ENCODE peak calls at places on chromosome 3, in five cellular contexts. S, O, A, L and X are unnamed samples.

GRCh38 chr3:173932624-173933023 is 535.1 kb downstream of the NLGN1 start:
- DNase-seq in S (no peak), O (no peak), L (no peak), A (no peak), X (no peak)

GRCh38 chr3:178003756-178004155 is 532.5 kb upstream of the KCNMB2 start:
- DNase-seq in S (no peak), A (no peak), L (no peak), O (no peak), X (no peak)

GRCh38 chr3:18119866-18120265 is 305.3 kb downstream of the SATB1 start:
- DNase-seq in O (no peak), S (no peak), A (no peak), L (no peak), X (no peak)

GRCh38 chr3:140630866-140631265 is 47.0 kb upstream of the TRIM42 start:
- DNase-seq in O (no peak), L (no peak), S (no peak), A (no peak), X (no peak)

GRCh38 chr3:157354722-157355121 is 81.9 kb upstream of the PTX3 start:
- DNase-seq in S (no peak), O (no peak), L (peak; percentile 8), A (no peak), X (no peak)

GRCh38 chr3:194512895-194513601 is 26.2 kb upstream of the ATP13A3 start:
- DNase-seq in A (no peak), O (no peak), L (peak; percentile 64), S (no peak), X (no peak)

GRCh38 chr3:115974940-115975339 is 351.6 kb downstream of the GAP43 start:
- DNase-seq in A (no peak), S (no peak), O (no peak), L (no peak), X (no peak)

GRCh38 chr3:47000922-47001730 is 21.7 kb downstream of the NBEAL2 start:
- DNase-seq in S (no peak), L (no peak), A (peak; percentile 61), O (no peak), X (peak; percentile 58)

GRCh38 chr3:110697961-110698360 is 373.7 kb upstream of the NECTIN3 start:
- DNase-seq in O (no peak), A (no peak), S (no peak), L (no peak), X (no peak)

GRCh38 chr3:104460477-104461406 is 906.0 kb upstream of the ALCAM start:
- DNase-seq in O (no peak), S (peak; percentile 8), L (no peak), A (no peak), X (no peak)

GRCh38 chr3:176514297-176514696 is 683.0 kb downstream of the TBL1XR1 start:
- DNase-seq in S (no peak), L (no peak), O (no peak), A (no peak), X (no peak)

GRCh38 chr3:126728680-126729079 is 24.6 kb downstream of the CHCHD6 start:
- DNase-seq in S (no peak), O (no peak), A (no peak), L (no peak), X (no peak)

GRCh38 chr3:126731044-126731443 is 27.0 kb downstream of the CHCHD6 start:
- DNase-seq in A (no peak), O (no peak), S (no peak), L (peak; percentile 27), X (no peak)

GRCh38 chr3:126733061-126733430 is 29.0 kb downstream of the CHCHD6 start:
- DNase-seq in A (no peak), L (no peak), O (no peak), S (no peak), X (no peak)

GRCh38 chr3:126732281-126733060 is 28.4 kb downstream of the CHCHD6 start:
- DNase-seq in O (no peak), L (no peak), A (no peak), S (no peak), X (no peak)

GRCh38 chr3:126730376-126730775 is 26.3 kb downstream of the CHCHD6 start:
- DNase-seq in A (no peak), O (no peak), L (no peak), S (no peak), X (no peak)
- H3K36me3 ChIP-seq in A (peaks cover 5% of the 10 kb centered on the region), O (no peaks in the 10 kb centered on the region), L (no peaks in the 10 kb centered on the region), S (peaks cover 48% of the 10 kb centered on the region), X (peaks cover 17% of the 10 kb centered on the region)

GRCh38 chr3:123153821-123154323 is 47.9 kb upstream of the SEC22A start:
- DNase-seq in S (no peak), O (no peak), A (no peak), L (no peak), X (no peak)
- H3K36me3 ChIP-seq in S (peaks cover 98% of the 10 kb centered on the region), O (peaks cover 8% of the 10 kb centered on the region), A (peaks cover 29% of the 10 kb centered on the region), L (peaks cover 13% of the 10 kb centered on the region), X (peaks cover 86% of the 10 kb centered on the region)

GRCh38 chr3:172125053-172125452 is 85.7 kb downstream of the FNDC3B start:
- DNase-seq in S (no peak), A (no peak), O (no peak), L (no peak), X (no peak)

GRCh38 chr3:172124271-172124670 is 84.9 kb downstream of the FNDC3B start:
- DNase-seq in A (no peak), O (no peak), S (no peak), L (no peak), X (no peak)

GRCh38 chr3:172119266-172119957 is 80.0 kb downstream of the FNDC3B start:
- DNase-seq in L (no peak), A (no peak), O (no peak), S (no peak), X (no peak)

GRCh38 chr3:172125963-172126403 is 86.6 kb downstream of the FNDC3B start:
- DNase-seq in O (no peak), S (peak; percentile 48), A (no peak), L (peak; percentile 76), X (no peak)

DNA sequence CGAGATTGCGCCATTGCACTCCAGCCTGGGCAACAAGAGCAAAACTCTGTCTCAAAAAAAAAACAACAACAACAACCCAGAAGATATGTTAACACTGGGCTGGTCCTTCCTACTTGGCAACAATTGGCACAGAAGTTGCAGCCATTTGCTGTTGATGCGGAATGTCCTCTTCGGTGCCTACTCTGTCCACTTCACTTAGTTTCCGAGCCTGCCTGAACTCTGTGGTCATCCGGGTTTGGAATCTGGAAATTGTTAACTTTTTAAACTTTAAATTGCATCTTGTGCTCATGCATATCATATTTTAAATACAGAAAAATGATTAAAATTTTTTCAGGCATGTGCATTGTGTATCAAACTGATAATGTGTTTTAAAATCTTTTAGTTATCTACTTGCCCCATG is 81.5 kb downstream of the FNDC3B start:
- DNase-seq in L (no peak), S (no peak), A (no peak), O (no peak), X (no peak)
- H3K36me3 ChIP-seq in L (peaks cover 7% of the 10 kb centered on the region), S (peaks cover 21% of the 10 kb centered on the region), A (no peaks in the 10 kb centered on the region), O (no peaks in the 10 kb centered on the region), X (peaks cover 86% of the 10 kb centered on the region)

GRCh38 chr3:45716790-45717336 is 27.7 kb downstream of the SACM1L start:
- DNase-seq in S (no peak), L (no peak), A (no peak), O (no peak), X (no peak)
- H3K36me3 ChIP-seq in S (peaks cover 59% of the 10 kb centered on the region), L (peaks cover 5% of the 10 kb centered on the region), A (peaks cover 18% of the 10 kb centered on the region), O (peaks cover 6% of the 10 kb centered on the region), X (peaks cover 41% of the 10 kb centered on the region)

DNA sequence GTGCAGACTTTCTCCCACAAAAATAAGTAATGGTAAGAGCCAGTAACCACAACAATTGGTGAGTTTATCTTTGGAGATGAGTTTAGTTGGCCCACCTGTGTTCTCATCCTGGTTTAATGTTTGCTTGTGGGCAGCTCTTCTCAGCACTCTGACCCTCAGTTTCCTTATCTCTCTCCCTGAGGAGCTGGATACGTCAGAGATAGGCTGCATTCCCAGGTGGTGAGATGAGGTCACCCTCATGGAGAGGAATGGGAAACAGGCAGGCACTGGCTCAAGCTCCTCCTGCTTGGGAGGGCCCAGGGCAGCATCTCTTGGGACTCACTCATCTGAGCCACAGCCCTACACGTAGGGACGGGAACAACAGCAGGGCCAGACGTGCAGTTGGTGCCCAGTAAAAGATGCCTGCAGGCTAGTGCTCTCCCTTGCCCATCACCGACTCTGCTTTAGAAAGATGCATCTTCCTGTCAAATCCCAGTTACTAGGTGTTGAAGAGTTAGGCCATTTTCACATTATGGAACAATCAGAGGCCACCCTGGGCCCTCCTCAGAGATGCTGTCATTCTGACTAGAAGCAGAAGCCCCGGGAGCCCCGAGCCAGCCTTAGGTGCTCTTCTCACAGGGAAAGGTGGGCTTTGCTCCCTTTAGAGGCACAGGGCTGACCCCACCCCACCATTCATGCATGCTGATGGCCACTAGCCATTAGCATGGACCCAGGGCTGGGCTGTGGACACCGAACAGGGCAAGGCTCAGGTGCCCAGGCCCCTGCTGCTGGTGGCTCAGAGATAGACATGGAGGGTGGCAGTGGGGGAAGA is 59.7 kb downstream of the GRIP2 start:
- DNase-seq in L (no peak), A (peak; percentile 64), O (no peak), S (no peak), X (no peak)
- H3K36me3 ChIP-seq in L (no peaks in the 10 kb centered on the region), A (peaks cover 97% of the 10 kb centered on the region), O (peaks cover 15% of the 10 kb centered on the region), S (peaks cover 35% of the 10 kb centered on the region), X (no peaks in the 10 kb centered on the region)

GRCh38 chr3:44782891-44783290 is 21.3 kb downstream of the KIF15 start:
- DNase-seq in S (no peak), A (no peak), O (no peak), L (no peak), X (no peak)
- H3K36me3 ChIP-seq in S (no peaks in the 10 kb centered on the region), A (no peaks in the 10 kb centered on the region), O (no peaks in the 10 kb centered on the region), L (no peaks in the 10 kb centered on the region), X (peaks cover 64% of the 10 kb centered on the region)

GRCh38 chr3:128076783-128077624 is 24.8 kb downstream of the SEC61A1 start:
- DNase-seq in S (no peak), A (peak; percentile 88), L (no peak), O (no peak), X (no peak)

GRCh38 chr3:128074851-128075515 is 22.7 kb downstream of the SEC61A1 start:
- DNase-seq in L (no peak), S (no peak), A (no peak), O (no peak), X (no peak)

GRCh38 chr3:128073807-128074206 is 21.6 kb downstream of the SEC61A1 start:
- DNase-seq in S (no peak), O (no peak), L (no peak), A (no peak), X (no peak)

GRCh38 chr3:128076465-128076782 is 24.2 kb downstream of the SEC61A1 start:
- DNase-seq in A (no peak), S (no peak), O (no peak), L (no peak), X (no peak)

DNA sequence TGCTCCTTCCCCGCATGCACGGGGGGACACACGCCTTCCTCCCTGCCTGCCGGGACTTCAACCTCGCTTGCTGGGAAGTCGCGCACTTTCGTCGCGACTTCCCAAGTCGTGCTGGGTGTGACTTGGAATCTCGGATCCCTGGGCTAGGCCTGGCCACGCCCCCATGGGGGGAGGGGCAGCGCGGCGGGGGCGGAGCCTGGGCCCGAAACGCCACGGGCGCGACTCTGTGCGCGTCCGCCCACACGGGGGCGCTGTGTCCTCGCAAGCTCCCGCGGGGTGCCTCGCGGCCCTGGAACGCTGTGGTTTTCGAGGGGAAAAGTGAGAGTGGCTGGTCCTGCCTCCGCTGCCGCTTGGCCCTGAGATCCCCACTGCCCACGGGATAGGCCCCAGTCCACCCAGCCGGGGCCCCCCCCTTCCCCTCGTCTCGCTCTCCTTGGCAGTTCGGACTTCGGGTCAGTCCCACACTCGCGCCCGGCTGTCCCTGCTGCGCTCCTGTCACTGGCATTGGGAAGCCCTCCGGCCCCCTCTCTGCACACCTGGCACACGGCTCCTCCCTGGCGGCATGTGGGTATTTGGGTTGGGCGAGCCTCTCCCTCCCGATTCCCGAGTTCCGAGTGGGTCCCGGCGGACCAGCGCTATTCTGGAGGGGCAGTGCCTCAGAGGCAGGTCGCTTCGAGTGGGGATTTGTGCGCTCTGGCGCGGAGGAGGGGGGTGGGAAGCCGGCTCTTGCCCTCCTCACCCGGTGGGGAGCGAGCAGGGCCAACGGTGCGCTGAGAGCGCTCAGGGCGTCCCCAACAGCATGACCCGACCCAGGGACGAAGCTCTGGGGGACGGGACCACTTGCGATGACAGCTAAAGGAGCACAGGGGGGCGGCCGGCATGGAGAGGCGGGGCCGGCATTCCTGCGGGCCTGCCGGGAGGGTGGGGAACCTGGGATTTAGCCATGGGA is 23.6 kb downstream of the SEC61A1 start:
- DNase-seq in S (peak; percentile 82), A (peak; percentile 97), L (peak; percentile 85), O (no peak), X (no peak)
- H3K36me3 ChIP-seq in S (peaks cover 47% of the 10 kb centered on the region), A (peaks cover 32% of the 10 kb centered on the region), L (peaks cover 4% of the 10 kb centered on the region), O (peaks cover 12% of the 10 kb centered on the region), X (peaks cover 49% of the 10 kb centered on the region)